ENCODE peak calls at places on chromosomes 7 and 10, in ten cellular contexts. One of them, this sample, is unnamed. For H3K4me1, the result is how much of the 10 kb centered on the place peaks cover.

GRCh38 chr10:64075604-64076003 is 554.4 kb downstream of the REEP3 start:
- DNase-seq in body of pancreas: no peak
- DNase-seq in IMR-90: no peak
- DNase-seq in testis: no peak
- DNase-seq in GM12878: no peak
- DNase-seq in H1: no peak
- DNase-seq in right lobe of liver: peak
- DNase-seq in transverse colon: no peak
- DNase-seq in ovary: no peak
- DNase-seq in HCT116: no peak
- DNase-seq in this sample: no peak

GRCh38 chr7:109890622-109891021 is 1200.3 kb upstream of the LRRN3 start:
- DNase-seq in body of pancreas: no peak
- DNase-seq in IMR-90: no peak
- DNase-seq in testis: no peak
- DNase-seq in GM12878: no peak
- DNase-seq in H1: no peak
- DNase-seq in right lobe of liver: no peak
- DNase-seq in transverse colon: no peak
- DNase-seq in ovary: no peak
- DNase-seq in HCT116: no peak
- DNase-seq in this sample: no peak

GRCh38 chr10:131651674-131652093 is 249.1 kb upstream of the PPP2R2D start:
- DNase-seq in body of pancreas: no peak
- DNase-seq in IMR-90: no peak
- DNase-seq in testis: no peak
- DNase-seq in GM12878: no peak
- DNase-seq in H1: no peak
- DNase-seq in right lobe of liver: no peak
- DNase-seq in transverse colon: no peak
- DNase-seq in ovary: no peak
- DNase-seq in HCT116: no peak
- DNase-seq in this sample: no peak

GRCh38 chr10:26573674-26574073 is 123.8 kb upstream of the PDSS1 start:
- DNase-seq in body of pancreas: no peak
- DNase-seq in IMR-90: no peak
- DNase-seq in testis: no peak
- DNase-seq in GM12878: no peak
- DNase-seq in H1: no peak
- DNase-seq in right lobe of liver: no peak
- DNase-seq in transverse colon: peak
- DNase-seq in ovary: no peak
- DNase-seq in HCT116: peak
- DNase-seq in this sample: no peak

GRCh38 chr10:18918545-18918944 is 130.1 kb upstream of the MALRD1 start:
- DNase-seq in body of pancreas: no peak
- DNase-seq in IMR-90: peak
- DNase-seq in testis: no peak
- DNase-seq in GM12878: no peak
- DNase-seq in H1: no peak
- DNase-seq in right lobe of liver: no peak
- DNase-seq in transverse colon: no peak
- DNase-seq in ovary: no peak
- DNase-seq in HCT116: no peak
- DNase-seq in this sample: no peak

GRCh38 chr10:50216894-50217293 is 34.4 kb downstream of the ASAH2 start:
- DNase-seq in body of pancreas: no peak
- DNase-seq in IMR-90: peak
- DNase-seq in testis: no peak
- DNase-seq in GM12878: no peak
- DNase-seq in H1: no peak
- DNase-seq in right lobe of liver: no peak
- DNase-seq in transverse colon: no peak
- DNase-seq in ovary: no peak
- DNase-seq in HCT116: no peak
- DNase-seq in this sample: no peak

GRCh38 chr7:101814996-101815825 is 2.2 kb upstream of the CUX1 start:
- DNase-seq in body of pancreas: peak
- DNase-seq in IMR-90: peak
- DNase-seq in testis: peak
- DNase-seq in GM12878: no peak
- DNase-seq in H1: no peak
- DNase-seq in right lobe of liver: peak
- DNase-seq in transverse colon: peak
- DNase-seq in ovary: peak
- DNase-seq in HCT116: no peak
- DNase-seq in this sample: peak

GRCh38 chr10:19638173-19638872 is 177.9 kb upstream of the PLXDC2 start:
- DNase-seq in body of pancreas: no peak
- DNase-seq in IMR-90: peak
- DNase-seq in testis: peak
- DNase-seq in GM12878: no peak
- DNase-seq in H1: no peak
- DNase-seq in right lobe of liver: no peak
- DNase-seq in transverse colon: no peak
- DNase-seq in ovary: no peak
- DNase-seq in HCT116: no peak
- DNase-seq in this sample: peak

GRCh38 chr10:97607076-97607635 is 17.6 kb downstream of the C10orf62 start:
- DNase-seq in body of pancreas: no peak
- DNase-seq in IMR-90: no peak
- DNase-seq in testis: no peak
- DNase-seq in GM12878: no peak
- DNase-seq in H1: no peak
- DNase-seq in right lobe of liver: no peak
- DNase-seq in transverse colon: no peak
- DNase-seq in ovary: no peak
- DNase-seq in HCT116: no peak
- DNase-seq in this sample: no peak

GRCh38 chr7:149475121-149476045 is 14.5 kb upstream of the ZNF777 start:
- DNase-seq in body of pancreas: no peak
- DNase-seq in IMR-90: no peak
- DNase-seq in testis: no peak
- DNase-seq in GM12878: no peak
- DNase-seq in H1: no peak
- DNase-seq in right lobe of liver: no peak
- DNase-seq in transverse colon: no peak
- DNase-seq in ovary: no peak
- DNase-seq in HCT116: no peak
- DNase-seq in this sample: no peak

GRCh38 chr7:123714296-123715080 is 34.3 kb downstream of the WASL start:
- DNase-seq in body of pancreas: no peak
- DNase-seq in IMR-90: peak
- DNase-seq in testis: no peak
- DNase-seq in GM12878: no peak
- DNase-seq in H1: no peak
- DNase-seq in right lobe of liver: no peak
- DNase-seq in transverse colon: no peak
- DNase-seq in ovary: no peak
- DNase-seq in HCT116: no peak
- DNase-seq in this sample: no peak

GRCh38 chr7:11529382-11529781 is 302.6 kb downstream of the THSD7A start:
- DNase-seq in body of pancreas: no peak
- DNase-seq in IMR-90: no peak
- DNase-seq in testis: no peak
- DNase-seq in GM12878: no peak
- DNase-seq in H1: no peak
- DNase-seq in right lobe of liver: no peak
- DNase-seq in transverse colon: no peak
- DNase-seq in ovary: no peak
- DNase-seq in HCT116: no peak
- DNase-seq in this sample: no peak

GRCh38 chr10:125343118-125343752 is 182.9 kb upstream of the CTBP2 start:
- DNase-seq in body of pancreas: peak
- DNase-seq in IMR-90: peak
- DNase-seq in testis: peak
- DNase-seq in GM12878: no peak
- DNase-seq in H1: no peak
- DNase-seq in right lobe of liver: no peak
- DNase-seq in transverse colon: peak
- DNase-seq in ovary: no peak
- DNase-seq in HCT116: peak
- DNase-seq in this sample: no peak

GRCh38 chr7:13981070-13981469 is 8.4 kb downstream of the ETV1 start:
- DNase-seq in body of pancreas: no peak
- DNase-seq in IMR-90: peak
- DNase-seq in testis: no peak
- DNase-seq in GM12878: no peak
- DNase-seq in H1: no peak
- DNase-seq in right lobe of liver: no peak
- DNase-seq in transverse colon: peak
- DNase-seq in ovary: no peak
- DNase-seq in HCT116: peak
- DNase-seq in this sample: peak

GRCh38 chr10:93481931-93482834 is at the start of gene MYOF:
- DNase-seq in body of pancreas: peak
- DNase-seq in IMR-90: peak
- DNase-seq in testis: peak
- DNase-seq in GM12878: peak
- DNase-seq in H1: no peak
- DNase-seq in right lobe of liver: peak
- DNase-seq in transverse colon: peak
- DNase-seq in ovary: peak
- DNase-seq in HCT116: peak
- DNase-seq in this sample: peak

GRCh38 chr7:30433082-30433481 is 45.5 kb downstream of the NOD1 start:
- DNase-seq in body of pancreas: peak
- DNase-seq in IMR-90: peak
- DNase-seq in testis: peak
- DNase-seq in GM12878: no peak
- DNase-seq in H1: no peak
- DNase-seq in right lobe of liver: no peak
- DNase-seq in transverse colon: peak
- DNase-seq in ovary: peak
- DNase-seq in HCT116: no peak
- DNase-seq in this sample: peak
- H3K4me1 ChIP-seq in body of pancreas: half or more
- H3K4me1 ChIP-seq in IMR-90: under half
- H3K4me1 ChIP-seq in testis: under half
- H3K4me1 ChIP-seq in GM12878: under half
- H3K4me1 ChIP-seq in H1: under half
- H3K4me1 ChIP-seq in right lobe of liver: under half
- H3K4me1 ChIP-seq in transverse colon: under half
- H3K4me1 ChIP-seq in ovary: under half
- H3K4me1 ChIP-seq in HCT116: under half
- H3K4me1 ChIP-seq in this sample: half or more

DNA sequence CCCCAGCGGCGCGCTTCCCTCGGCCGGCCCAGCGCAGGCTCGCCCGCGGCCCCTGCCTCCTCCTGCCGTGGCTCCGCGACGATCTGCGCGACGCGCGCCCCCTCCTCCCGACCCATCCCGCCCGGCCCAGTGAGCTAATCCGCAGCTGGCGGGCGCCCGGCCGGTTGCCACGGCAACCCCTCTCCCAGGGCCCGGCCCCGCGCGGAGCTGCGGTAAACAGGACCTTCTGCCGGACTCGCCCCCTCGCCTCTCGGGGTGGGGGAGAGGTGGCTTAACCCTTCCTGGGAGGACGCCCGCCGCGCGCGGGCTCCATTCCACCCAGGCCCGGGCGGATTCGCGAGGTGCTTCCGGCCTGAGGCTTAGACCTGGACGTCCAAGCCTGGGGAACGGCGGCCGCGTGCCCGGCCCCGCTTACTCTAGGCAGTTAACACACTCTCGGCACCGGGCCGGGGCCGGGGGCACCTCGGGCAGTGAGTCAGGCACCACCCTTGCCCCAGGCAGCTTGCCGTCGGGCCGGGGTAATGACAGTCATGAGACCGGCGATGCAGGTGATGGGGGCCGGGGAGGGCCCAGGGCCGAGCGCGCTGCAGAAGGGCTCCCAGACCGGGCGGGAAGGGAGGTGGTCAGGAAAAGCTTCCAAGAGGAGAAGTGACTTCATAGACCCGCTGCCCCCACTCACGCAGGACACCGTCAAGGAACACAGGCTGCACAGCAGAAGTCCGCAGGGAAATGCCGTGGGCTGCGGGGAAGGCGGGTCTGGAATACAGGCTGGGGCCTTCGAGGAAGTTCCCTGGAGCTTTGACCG is at the start of gene DENND2A:
- DNase-seq in body of pancreas: peak
- DNase-seq in IMR-90: peak
- DNase-seq in testis: peak
- DNase-seq in GM12878: no peak
- DNase-seq in H1: no peak
- DNase-seq in right lobe of liver: peak
- DNase-seq in transverse colon: peak
- DNase-seq in ovary: peak
- DNase-seq in HCT116: no peak
- DNase-seq in this sample: peak
- TF ChIP-seq POLR2A in body of pancreas: no peak
- TF ChIP-seq POLR2A in IMR-90: peak
- TF ChIP-seq POLR2A in testis: no peak
- TF ChIP-seq POLR2A in GM12878: no peak
- TF ChIP-seq POLR2A in H1: peak
- TF ChIP-seq POLR2A in right lobe of liver: peak
- TF ChIP-seq POLR2A in transverse colon: no peak
- TF ChIP-seq POLR2A in ovary: peak
- TF ChIP-seq POLR2A in HCT116: no peak
- TF ChIP-seq POLR2A in this sample: no peak

GRCh38 chr7:139735912-139736595 is 41.7 kb downstream of the HIPK2 start:
- DNase-seq in body of pancreas: no peak
- DNase-seq in IMR-90: no peak
- DNase-seq in testis: no peak
- DNase-seq in GM12878: no peak
- DNase-seq in H1: no peak
- DNase-seq in right lobe of liver: no peak
- DNase-seq in transverse colon: no peak
- DNase-seq in ovary: no peak
- DNase-seq in HCT116: no peak
- DNase-seq in this sample: no peak
- H3K4me1 ChIP-seq in body of pancreas: half or more
- H3K4me1 ChIP-seq in IMR-90: half or more
- H3K4me1 ChIP-seq in testis: under half
- H3K4me1 ChIP-seq in GM12878: under half
- H3K4me1 ChIP-seq in H1: under half
- H3K4me1 ChIP-seq in right lobe of liver: under half
- H3K4me1 ChIP-seq in transverse colon: under half
- H3K4me1 ChIP-seq in ovary: under half
- H3K4me1 ChIP-seq in HCT116: under half
- H3K4me1 ChIP-seq in this sample: half or more

DNA sequence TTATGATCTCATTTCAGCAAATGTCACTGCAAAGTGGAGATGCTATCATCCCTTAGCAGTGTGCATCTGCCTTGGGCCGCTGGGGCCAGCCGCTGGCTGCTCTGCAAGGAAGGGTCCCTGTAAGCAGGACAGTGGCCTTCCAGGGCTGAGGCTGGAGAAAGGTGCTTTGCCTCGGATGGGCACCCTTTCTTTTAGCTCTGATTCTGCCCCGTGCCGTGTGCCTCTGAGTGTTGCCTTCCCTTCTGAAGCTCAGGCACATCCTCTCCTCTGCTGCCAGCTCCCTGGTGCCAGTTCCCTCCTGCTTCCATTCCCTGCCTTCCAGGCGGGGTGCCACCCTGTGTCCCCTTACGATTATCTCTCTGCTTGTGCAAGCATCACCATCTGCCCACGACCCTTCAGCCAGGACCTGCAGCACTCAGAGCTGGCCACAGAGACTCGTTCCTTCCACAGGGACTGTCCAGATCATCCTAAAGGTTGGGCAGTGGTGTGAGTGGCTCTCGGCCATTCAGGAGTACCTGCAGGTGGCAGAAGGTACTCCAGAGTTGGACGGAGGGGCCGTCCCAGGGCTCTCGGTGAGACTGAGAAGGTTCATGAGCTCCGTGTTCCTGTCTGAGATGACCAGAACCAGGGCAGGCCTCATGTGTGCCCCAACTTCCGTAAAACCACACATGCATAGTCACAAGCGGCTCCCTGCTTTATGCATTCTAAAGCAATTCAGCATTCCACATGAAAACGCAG is 371.3 kb downstream of the DNAJB6 start:
- DNase-seq in body of pancreas: no peak
- DNase-seq in IMR-90: no peak
- DNase-seq in testis: no peak
- DNase-seq in GM12878: no peak
- DNase-seq in H1: no peak
- DNase-seq in right lobe of liver: no peak
- DNase-seq in transverse colon: peak
- DNase-seq in ovary: no peak
- DNase-seq in HCT116: no peak
- DNase-seq in this sample: no peak
- TF ChIP-seq POLR2A in body of pancreas: no peak
- TF ChIP-seq POLR2A in IMR-90: no peak
- TF ChIP-seq POLR2A in testis: no peak
- TF ChIP-seq POLR2A in GM12878: no peak
- TF ChIP-seq POLR2A in H1: no peak
- TF ChIP-seq POLR2A in right lobe of liver: no peak
- TF ChIP-seq POLR2A in transverse colon: no peak
- TF ChIP-seq POLR2A in ovary: no peak
- TF ChIP-seq POLR2A in HCT116: no peak
- TF ChIP-seq POLR2A in this sample: no peak

This sample was measured in adrenal gland.